ENCODE peak calls at places on chromosomes 1 and 21, in five cellular contexts. L is AG04450, Y is B cell, C is coronary artery, Z is stomach. J is an unnamed sample.

GRCh38 chr1:28074892-28075511 is 13.4 kb downstream of the EYA3 start:
- DNase-seq in Y (no peak), Z (no peak), L (no peak), C (no peak), J (no peak)

GRCh38 chr1:19178734-19179398 is 31.2 kb downstream of the UBR4 start:
- DNase-seq in Y (no peak), C (no peak), Z (no peak), L (no peak), J (no peak)

GRCh38 chr1:194873328-194873923 is 1687.0 kb upstream of the B3GALT2 start:
- DNase-seq in L (no peak), Y (no peak), C (no peak), Z (no peak), J (no peak)

GRCh38 chr1:84012018-84012417 is 13.1 kb upstream of the TTLL7 start:
- DNase-seq in Z (no peak), C (no peak), Y (no peak), L (no peak), J (no peak)

GRCh38 chr1:190328361-190328760 is 149.3 kb downstream of the BRINP3 start:
- DNase-seq in L (no peak), Z (no peak), C (no peak), Y (no peak), J (no peak)

GRCh38 chr1:33055210-33055991 is 18.7 kb upstream of the AK2 start:
- DNase-seq in Y (peak; percentile 56), Z (peak; percentile 59), C (no peak), L (peak; percentile 75), J (peak; percentile 72)

GRCh38 chr1:153614906-153615305 is 1.2 kb downstream of the S100A14 start:
- DNase-seq in L (no peak), C (no peak), Y (no peak), Z (no peak), J (no peak)

GRCh38 chr1:109782927-109783326 is 19.2 kb upstream of the EPS8L3 start:
- DNase-seq in Y (no peak), Z (no peak), C (no peak), L (no peak), J (no peak)

GRCh38 chr1:53206735-53207379 is 10.2 kb downstream of the CPT2 start:
- DNase-seq in L (no peak), Z (no peak), Y (no peak), C (peak; percentile 2), J (no peak)

GRCh38 chr1:2510366-2511155 is 15.8 kb downstream of the PANK4 start:
- DNase-seq in Z (no peak), Y (no peak), L (no peak), C (no peak), J (no peak)

DNA sequence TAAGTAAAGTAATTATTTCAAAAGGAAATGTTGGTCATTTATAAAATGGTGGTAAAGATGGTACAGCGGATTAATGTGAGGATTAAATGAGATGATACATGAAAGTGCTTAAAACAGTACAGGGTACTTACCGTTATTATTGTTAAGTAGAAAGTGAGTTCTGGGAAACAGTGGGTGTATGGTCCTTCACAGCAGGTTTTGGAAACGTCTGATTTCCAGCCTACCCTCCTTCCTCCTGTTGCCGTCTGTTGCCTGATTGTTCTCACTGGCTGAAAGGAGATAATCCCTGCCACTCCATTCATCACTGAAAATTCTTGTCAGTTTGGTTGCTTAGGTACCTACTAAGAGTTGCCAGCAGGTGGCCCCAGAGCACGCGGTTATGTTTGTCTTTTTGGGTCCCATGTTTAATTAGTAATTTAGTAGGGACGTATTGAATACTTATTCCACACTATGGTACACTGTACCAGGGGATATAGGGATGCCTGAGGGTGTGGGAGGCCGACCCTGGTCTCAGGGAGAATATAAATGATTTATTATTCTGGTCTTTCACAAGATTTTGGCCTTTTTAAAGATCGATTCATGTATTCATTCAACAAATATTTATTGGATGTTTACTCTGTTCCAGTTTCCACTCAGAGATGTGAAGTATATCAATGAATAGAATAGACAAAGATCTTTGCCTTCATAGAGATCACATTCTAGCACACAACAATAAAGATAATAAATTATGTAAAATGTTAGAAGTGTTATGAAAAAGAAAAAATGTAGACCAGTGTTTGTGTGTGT is 30.8 kb upstream of the RPTN start:
- DNase-seq in Y (peak; percentile 71), C (no peak), Z (peak; percentile 57), L (no peak), J (no peak)
- TF ChIP-seq CTCF in Y (peak; percentile 88), C (peak; percentile 40), Z (peak; percentile 37), L (peak; percentile 67), J (peak; percentile 76)

DNA sequence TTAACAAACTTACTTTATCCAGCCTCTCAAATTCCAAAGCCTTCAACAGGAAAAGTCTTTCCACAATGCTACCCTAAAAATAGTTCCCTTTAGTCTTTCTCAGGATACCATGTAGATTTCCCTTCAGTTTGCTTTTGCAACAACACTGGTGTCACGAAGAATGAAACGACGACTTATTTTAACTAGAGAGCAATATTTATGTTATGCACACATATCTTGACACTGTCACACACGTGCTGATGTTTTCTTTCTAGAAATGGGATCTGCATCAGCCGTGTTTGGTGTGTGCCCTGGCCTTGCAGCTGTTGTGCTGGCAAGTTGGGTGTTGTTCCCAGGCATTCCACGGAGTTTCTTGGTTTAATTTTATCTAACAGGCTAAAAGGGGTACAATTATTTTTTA is 75.5 kb downstream of the SIPA1L2 start:
- DNase-seq in Y (no peak), Z (no peak), L (no peak), C (no peak), J (no peak)
- TF ChIP-seq CTCF in Y (no peak), Z (no peak), L (no peak), C (no peak), J (no peak)

DNA sequence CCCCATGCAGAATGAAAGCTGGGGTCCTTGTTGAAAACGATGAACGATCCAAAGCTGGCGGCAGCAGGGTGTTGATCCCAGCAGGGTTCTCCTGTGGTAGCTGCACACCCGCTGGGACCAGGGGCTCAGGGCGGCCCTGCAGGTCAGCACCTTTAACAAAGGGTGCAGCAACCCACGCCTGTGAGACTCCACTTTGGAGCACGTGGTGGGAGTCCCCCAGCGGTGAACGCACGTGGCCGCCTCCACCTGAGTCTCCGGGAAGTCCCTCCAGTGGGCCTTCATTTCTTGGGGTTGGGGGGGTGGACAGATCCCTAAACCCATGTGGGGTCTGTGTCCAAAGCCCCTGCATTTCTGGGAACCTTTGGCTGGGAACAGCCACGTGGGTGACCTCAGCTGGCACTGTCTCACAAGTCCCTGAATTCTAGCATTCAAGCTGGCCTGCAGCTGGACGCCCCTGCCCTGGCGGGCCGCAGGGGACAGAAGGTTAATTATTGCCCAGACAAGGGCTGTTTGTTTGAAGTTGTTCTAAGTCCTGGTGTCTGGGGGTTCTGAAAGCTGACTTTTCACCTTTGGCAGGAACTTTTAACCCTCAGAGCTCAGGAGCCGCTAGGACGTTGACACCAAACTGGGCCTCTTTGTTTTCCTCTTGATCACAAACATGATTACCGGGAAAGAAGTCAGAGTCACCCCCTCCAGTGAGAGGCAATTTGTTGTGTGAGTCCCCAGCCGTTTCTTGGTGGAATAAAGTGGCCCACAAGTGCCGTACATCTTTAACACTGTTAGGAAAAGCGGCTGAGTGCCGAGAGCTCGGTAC is 64.5 kb downstream of the COL18A1 start:
- DNase-seq in C (no peak), Y (no peak), L (no peak), Z (no peak), J (no peak)
- TF ChIP-seq CTCF in C (no peak), Y (no peak), L (no peak), Z (no peak), J (no peak)

GRCh38 chr1:41515778-41516167 is 31.3 kb upstream of the EDN2 start:
- DNase-seq in L (no peak), Z (no peak), Y (no peak), C (no peak), J (no peak)

GRCh38 chr1:41515131-41515678 is 30.7 kb upstream of the EDN2 start:
- DNase-seq in C (no peak), L (no peak), Z (peak; percentile 82), Y (no peak), J (no peak)

GRCh38 chr1:41514381-41514780 is 29.9 kb upstream of the EDN2 start:
- DNase-seq in L (no peak), C (no peak), Y (no peak), Z (peak; percentile 89), J (no peak)

GRCh38 chr1:41517039-41517438 is 32.6 kb upstream of the EDN2 start:
- DNase-seq in Z (no peak), L (no peak), C (no peak), Y (no peak), J (no peak)

DNA sequence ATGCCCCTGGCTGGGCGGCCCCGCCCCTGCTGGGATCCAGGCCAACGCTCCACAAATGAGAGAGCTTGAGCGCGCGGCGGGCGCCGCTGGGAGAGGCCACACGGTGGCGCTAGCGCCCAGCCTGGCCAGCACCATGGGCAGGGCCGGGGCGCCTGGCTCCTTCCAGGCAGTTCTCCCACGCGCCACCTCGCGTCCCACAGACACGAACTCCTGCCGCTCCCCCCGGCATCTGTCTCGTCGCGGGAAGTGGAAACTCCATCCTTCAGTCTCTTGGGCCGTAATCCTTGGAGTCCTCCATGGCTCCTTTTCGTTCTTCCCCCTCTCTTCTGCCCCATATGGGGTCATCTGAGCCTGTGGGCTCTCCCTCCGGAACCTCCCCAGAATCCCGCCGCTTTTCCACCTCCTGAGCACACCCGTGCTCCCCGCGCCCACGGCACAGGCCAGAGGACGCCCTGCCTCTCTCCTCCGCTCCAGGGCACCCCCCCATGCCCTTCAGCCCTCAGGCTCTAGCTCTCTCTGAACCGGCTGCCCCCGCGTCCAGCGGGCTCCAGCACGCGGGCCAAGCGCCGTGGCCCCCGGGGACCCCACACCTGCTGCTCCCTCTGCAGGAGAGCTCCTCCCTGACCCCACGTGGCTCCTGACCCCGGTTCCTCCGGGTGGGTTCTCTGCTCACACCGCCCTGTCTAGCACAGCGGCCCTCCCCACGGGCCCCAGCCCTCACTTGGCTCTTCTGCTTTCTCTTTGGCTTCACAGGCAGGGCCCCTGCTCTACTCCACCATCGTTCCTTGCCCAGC is 31.9 kb upstream of the EDN2 start:
- DNase-seq in L (peak; percentile 34), Z (peak; percentile 95), C (peak; percentile 90), Y (peak; percentile 83), J (peak; percentile 77)
- TF ChIP-seq CTCF in L (peak; percentile 89), Z (peak; percentile 93), C (peak; percentile 91), Y (peak; percentile 95), J (peak; percentile 80)

GRCh38 chr1:150568567-150568966 is 10.8 kb downstream of the MCL1 start:
- DNase-seq in Z (no peak), L (no peak), Y (no peak), C (no peak), J (no peak)

GRCh38 chr1:150566589-150567340 is 12.6 kb downstream of the MCL1 start:
- DNase-seq in Y (no peak), C (peak; percentile 70), L (no peak), Z (no peak), J (no peak)

GRCh38 chr1:150564051-150564991 is 15.1 kb downstream of the MCL1 start:
- DNase-seq in Y (no peak), C (peak; percentile 84), Z (no peak), L (no peak), J (no peak)

GRCh38 chr1:150567341-150567716 is 12.1 kb downstream of the MCL1 start:
- DNase-seq in C (peak; percentile 73), Y (peak; percentile 63), Z (no peak), L (no peak), J (no peak)

GRCh38 chr1:150567717-150568561 is 11.5 kb downstream of the MCL1 start:
- DNase-seq in C (peak; percentile 96), Z (peak; percentile 93), Y (no peak), L (peak; percentile 95), J (peak; percentile 90)
- TF ChIP-seq CTCF in C (no peak), Z (no peak), Y (no peak), L (no peak), J (no peak)

J was measured in AG09319.